ENCODE peak calls at places on chromosomes 11 and 22, in ten cellular contexts. N is PC-3, R is IMR-90, S is hepatocyte, B is mammary epithelial cell, J is endothelial cell of umbilical vein, P is Karpas-422, W is neuronal stem cell, O is trophoblast cell, Z is GM23248. L is an unnamed sample.

GRCh38 chr11:36037031-36037430 is 93.2 kb downstream of the LDLRAD3 start:
- DNase-seq in R (peak), W (no peak), S (no peak), P (no peak), O (no peak), N (peak), B (peak), Z (peak), J (peak), L (no peak)

GRCh38 chr22:29344137-29344536 is 28.6 kb upstream of the RASL10A start:
- DNase-seq in N (peak), S (peak), P (no peak), Z (peak), J (no peak), R (peak), O (peak), W (no peak), B (peak), L (no peak)

GRCh38 chr11:65701686-65702085 is 10.4 kb upstream of the KAT5 start:
- DNase-seq in J (no peak), S (no peak), R (no peak), Z (no peak), B (no peak), W (no peak), N (no peak), P (no peak), O (no peak), L (no peak)

GRCh38 chr11:67261942-67262681 is 4.2 kb upstream of the GRK2 start:
- DNase-seq in R (no peak), N (no peak), J (no peak), Z (no peak), B (no peak), S (no peak), P (no peak), W (no peak), O (peak), L (no peak)

GRCh38 chr11:68724293-68724692 is 27.0 kb downstream of the TESMIN start:
- DNase-seq in O (no peak), R (no peak), N (no peak), W (no peak), J (no peak), Z (no peak), B (no peak), P (no peak), S (no peak), L (no peak)

GRCh38 chr11:4178813-4179662 is 84.4 kb downstream of the RRM1 start:
- DNase-seq in N (no peak), B (no peak), J (no peak), O (no peak), P (no peak), R (no peak), S (no peak), W (no peak), Z (no peak), L (no peak)

GRCh38 chr11:86372586-86372985 is 2.1 kb upstream of the CCDC81 start:
- DNase-seq in J (no peak), O (no peak), S (no peak), P (no peak), N (no peak), Z (no peak), R (no peak), W (no peak), B (peak), L (no peak)

GRCh38 chr11:118081241-118081958 is 4.5 kb downstream of the TMPRSS4 start:
- DNase-seq in W (no peak), Z (no peak), B (no peak), P (no peak), J (no peak), R (no peak), N (no peak), S (no peak), O (no peak), L (no peak)

GRCh38 chr11:70301191-70301590 is 30.7 kb downstream of the PPFIA1 start:
- DNase-seq in O (no peak), N (no peak), S (no peak), R (no peak), J (no peak), P (no peak), B (no peak), W (no peak), Z (no peak), L (no peak)

GRCh38 chr11:66546368-66546965 is at the start of gene ACTN3:
- DNase-seq in R (no peak), O (peak), B (no peak), J (no peak), N (no peak), W (peak), Z (peak), P (no peak), S (peak), L (no peak)

GRCh38 chr22:49964136-49964492 is 3.5 kb downstream of the PIM3 start:
- DNase-seq in N (no peak), R (no peak), S (no peak), J (no peak), Z (no peak), B (no peak), W (no peak), P (no peak), O (no peak), L (peak)

GRCh38 chr22:36419912-36420882 is 32.4 kb upstream of the MYH9 start:
- DNase-seq in N (no peak), W (no peak), J (no peak), P (no peak), S (peak), B (no peak), O (peak), R (no peak), Z (peak), L (no peak)

GRCh38 chr22:17872491-17872890 is 98.2 kb upstream of the BID start:
- DNase-seq in R (peak), Z (no peak), B (peak), P (no peak), J (no peak), N (peak), W (no peak), O (peak), S (no peak), L (no peak)

GRCh38 chr11:134398079-134398444 is 14.0 kb downstream of the B3GAT1 start:
- DNase-seq in O (no peak), N (no peak), J (no peak), R (no peak), S (no peak), W (no peak), B (no peak), Z (no peak), P (no peak), L (no peak)

DNA sequence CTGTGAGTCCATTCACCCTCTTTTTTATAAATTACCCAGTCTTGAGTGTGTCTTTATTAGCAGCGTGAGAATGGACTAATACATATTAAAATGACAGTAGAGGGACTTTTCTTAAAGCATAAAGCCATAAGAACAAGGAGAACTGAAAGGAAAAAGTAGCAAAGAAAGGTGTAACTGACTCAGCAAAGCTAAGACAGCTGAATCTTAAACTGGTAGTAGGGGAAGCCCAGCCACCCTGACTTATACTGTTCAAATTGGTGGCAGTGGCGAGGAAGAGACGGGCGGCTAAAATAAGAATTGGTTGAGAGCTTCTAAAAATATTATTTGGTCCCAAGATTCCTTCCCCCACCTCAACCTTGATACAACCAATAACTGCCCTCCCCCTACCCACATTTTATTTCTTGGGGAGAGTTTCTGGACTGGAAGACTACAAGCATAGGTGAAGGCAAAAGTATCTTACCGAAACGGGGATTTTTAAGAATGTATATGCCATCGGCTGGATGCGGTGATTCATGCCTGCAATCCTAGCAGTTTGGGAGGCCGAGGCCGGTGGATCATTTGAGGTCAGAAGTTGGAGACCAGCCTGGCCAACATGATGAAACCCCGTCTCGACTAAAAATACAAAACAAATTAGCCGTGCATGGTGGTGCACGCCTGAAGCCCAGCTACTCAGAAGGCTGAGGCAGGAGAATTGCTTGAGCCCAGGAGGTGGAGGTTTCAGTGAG is 20.6 kb upstream of the SLN start:
- DNase-seq in N (no peak), S (no peak), B (no peak), Z (no peak), W (no peak), O (peak), J (no peak), P (no peak), R (no peak), L (no peak)
- H2AFZ ChIP-seq in N (no peak), S (no peak), B (no peak), Z (no peak), W (no peak), O (no peak), J (no peak), P (peak), R (no peak), L (no peak)

GRCh38 chr11:126732981-126733380 is 267.6 kb downstream of the KIRREL3 start:
- DNase-seq in R (no peak), P (no peak), Z (no peak), J (no peak), B (no peak), W (no peak), S (no peak), O (no peak), N (no peak), L (no peak)
- H2AFZ ChIP-seq in R (no peak), P (no peak), Z (no peak), J (no peak), B (no peak), W (no peak), S (no peak), O (no peak), N (no peak), L (no peak)

GRCh38 chr22:38318792-38319773 is 1.9 kb upstream of the CSNK1E start:
- DNase-seq in B (no peak), O (peak), R (no peak), Z (no peak), S (peak), N (no peak), J (no peak), W (no peak), P (no peak), L (no peak)
- H2AFZ ChIP-seq in B (no peak), O (no peak), R (peak), Z (peak), S (no peak), N (no peak), J (no peak), W (peak), P (no peak), L (no peak)

GRCh38 chr11:1843796-1844195 is 5.0 kb downstream of the TNNI2 start:
- DNase-seq in B (no peak), P (no peak), R (no peak), W (no peak), S (no peak), J (no peak), Z (no peak), O (no peak), N (no peak), L (no peak)

GRCh38 chr11:1843098-1843473 is 4.3 kb downstream of the TNNI2 start:
- DNase-seq in B (no peak), O (no peak), P (no peak), W (no peak), Z (no peak), N (no peak), J (no peak), R (no peak), S (no peak), L (no peak)

GRCh38 chr11:1845095-1845429 is 6.3 kb downstream of the TNNI2 start:
- DNase-seq in P (no peak), J (no peak), O (no peak), W (no peak), Z (no peak), N (no peak), S (no peak), B (no peak), R (no peak), L (no peak)

GRCh38 chr11:1845571-1846452 is 7.0 kb downstream of the TNNI2 start:
- DNase-seq in R (no peak), P (no peak), J (no peak), B (no peak), Z (no peak), S (no peak), W (no peak), N (no peak), O (no peak), L (no peak)

DNA sequence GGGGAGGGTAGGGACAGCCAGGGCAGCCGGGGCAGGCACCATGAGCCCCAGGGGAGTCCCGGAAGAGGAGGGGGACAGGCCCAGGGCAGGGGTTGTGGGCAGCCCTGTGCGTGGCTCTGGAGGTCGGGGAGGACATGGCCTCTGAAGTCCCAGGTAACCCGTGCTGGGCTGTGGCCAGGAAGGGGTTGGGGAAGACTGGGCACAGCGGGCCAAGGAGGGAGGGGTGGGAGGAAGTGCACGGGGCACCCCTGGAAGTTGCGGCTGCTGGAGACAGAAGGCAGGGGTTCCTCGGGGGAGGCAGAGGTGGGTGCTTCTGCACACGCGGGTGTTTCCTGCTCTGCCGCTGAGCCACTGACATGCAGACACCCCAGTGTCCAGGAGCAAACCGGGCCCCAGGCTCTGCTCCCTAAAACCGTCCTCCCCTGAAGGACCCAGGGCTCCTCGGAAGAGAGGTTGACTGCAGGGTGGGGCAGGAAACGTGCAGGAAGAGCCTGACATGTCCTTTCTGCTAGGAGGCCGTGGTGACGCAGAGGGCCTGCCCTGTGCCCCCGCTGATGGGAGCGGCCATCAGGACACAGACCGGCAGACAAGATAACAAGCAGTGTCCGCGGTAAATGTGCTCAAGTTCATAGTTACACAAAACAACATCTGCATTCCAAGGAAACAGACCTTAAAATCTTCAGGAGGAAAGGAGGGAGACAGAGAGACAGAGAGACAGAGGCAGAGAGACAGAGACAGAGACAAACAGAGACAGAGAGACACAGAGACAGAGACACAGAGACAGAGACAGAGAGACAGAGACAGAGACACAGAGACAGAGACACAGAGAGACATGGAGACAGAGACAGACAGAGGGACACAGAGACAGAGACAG is 5.7 kb downstream of the TNNI2 start:
- DNase-seq in R (no peak), B (no peak), Z (no peak), N (no peak), O (peak), P (no peak), W (no peak), J (no peak), S (peak), L (no peak)
- H2AFZ ChIP-seq in R (no peak), B (no peak), Z (no peak), N (no peak), O (no peak), P (no peak), W (peak), J (peak), S (no peak), L (no peak)

GRCh38 chr11:2824851-2825250 is 60.7 kb downstream of the CDKN1C start:
- DNase-seq in N (no peak), J (no peak), R (no peak), O (no peak), S (no peak), P (no peak), W (no peak), B (no peak), Z (peak), L (no peak)
- H2AFZ ChIP-seq in N (peak), J (no peak), R (peak), O (peak), S (no peak), P (no peak), W (no peak), B (peak), Z (peak), L (no peak)

L was measured in DND-41.